ENCODE peak calls at places on chromosomes 5 and 9, in eight cellular contexts. G, H, Z, P, R, U, I and Q are unnamed samples.
A peak's percentile ranks its signal among the peaks of the same experiment; 100 is the strongest.

GRCh38 chr5:1995491-1995890 is 112.8 kb upstream of the IRX4 start:
- DNase-seq in G (no peak), H (no peak), Z (no peak), P (no peak), R (no peak), U (no peak), I (no peak), Q (no peak)

GRCh38 chr9:107638922-107639321 is 149.4 kb upstream of the KLF4 start:
- DNase-seq in G (peak; percentile 57), H (no peak), Z (no peak), P (no peak), R (no peak), U (no peak), I (peak; percentile 82), Q (peak; percentile 21)

GRCh38 chr5:17127743-17128231 is 89.6 kb upstream of the BASP1 start:
- DNase-seq in G (peak; percentile 88), H (no peak), Z (no peak), P (no peak), R (no peak), U (peak; percentile 94), I (peak; percentile 65), Q (peak; percentile 78)

GRCh38 chr9:128159073-128159783 is 837 bp upstream of the BBLN start:
- DNase-seq in G (no peak), H (no peak), Z (no peak), P (no peak), R (peak; percentile 37), U (no peak), I (no peak), Q (no peak)

GRCh38 chr9:120875954-120876841 is 790 bp downstream of the PHF19 start:
- DNase-seq in G (peak; percentile 69), H (peak; percentile 92), Z (peak; percentile 77), P (peak; percentile 73), R (peak; percentile 85), U (peak; percentile 50), I (peak; percentile 90), Q (peak; percentile 19)

GRCh38 chr5:2094616-2094995 is 211.9 kb upstream of the IRX4 start:
- DNase-seq in G (no peak), H (no peak), Z (no peak), P (no peak), R (no peak), U (no peak), I (no peak), Q (no peak)

GRCh38 chr5:90792725-90793124 is 234.1 kb downstream of the ADGRV1 start:
- DNase-seq in G (peak; percentile 22), H (no peak), Z (no peak), P (no peak), R (no peak), U (peak; percentile 74), I (no peak), Q (no peak)

GRCh38 chr9:97578846-97579245 is 54.3 kb downstream of the TSTD2 start:
- DNase-seq in G (no peak), H (no peak), Z (no peak), P (peak; percentile 18), R (no peak), U (no peak), I (no peak), Q (no peak)

GRCh38 chr5:139872052-139872766 is 76.6 kb downstream of the PSD2 start:
- DNase-seq in G (no peak), H (no peak), Z (no peak), P (no peak), R (no peak), U (no peak), I (no peak), Q (no peak)

GRCh38 chr5:76544268-76544926 is 78.8 kb downstream of the F2RL2 start:
- DNase-seq in G (peak; percentile 30), H (peak; percentile 4), Z (no peak), P (no peak), R (peak; percentile 28), U (peak; percentile 34), I (peak; percentile 5), Q (no peak)

GRCh38 chr5:107403561-107403960 is 267.2 kb downstream of the EFNA5 start:
- DNase-seq in G (no peak), H (no peak), Z (no peak), P (no peak), R (no peak), U (no peak), I (no peak), Q (no peak)

GRCh38 chr5:168216989-168217388 is 74.5 kb upstream of the WWC1 start:
- DNase-seq in G (no peak), H (peak; percentile 15), Z (no peak), P (no peak), R (no peak), U (no peak), I (no peak), Q (no peak)

GRCh38 chr9:93578844-93579243 is 2.5 kb downstream of the PHF2 start:
- DNase-seq in G (no peak), H (no peak), Z (no peak), P (no peak), R (no peak), U (no peak), I (no peak), Q (no peak)

GRCh38 chr9:134101623-134102149 is 33.9 kb upstream of the BRD3 start:
- DNase-seq in G (no peak), H (no peak), Z (no peak), P (no peak), R (no peak), U (no peak), I (no peak), Q (no peak)

GRCh38 chr9:127873886-127874285 is 3.6 kb downstream of the AK1 start:
- DNase-seq in G (no peak), H (no peak), Z (peak; percentile 81), P (peak; percentile 81), R (no peak), U (no peak), I (no peak), Q (no peak)

GRCh38 chr9:4298255-4299005 is 1.4 kb downstream of the GLIS3 start:
- DNase-seq in G (no peak), H (peak; percentile 50), Z (no peak), P (peak; percentile 24), R (peak; percentile 26), U (peak; percentile 55), I (no peak), Q (no peak)

GRCh38 chr9:136160321-136160938 is 41.8 kb upstream of the TMEM250 start:
- DNase-seq in G (no peak), H (peak; percentile 43), Z (no peak), P (no peak), R (no peak), U (no peak), I (no peak), Q (no peak)

GRCh38 chr5:146840016-146840415 is 38.5 kb downstream of the PPP2R2B start:
- DNase-seq in G (no peak), H (no peak), Z (no peak), P (no peak), R (no peak), U (no peak), I (no peak), Q (no peak)

GRCh38 chr9:111622626-111623025 is 8.5 kb upstream of the DNAJC25 start:
- DNase-seq in G (peak; percentile 52), H (no peak), Z (no peak), P (no peak), R (no peak), U (no peak), I (peak; percentile 78), Q (peak; percentile 36)

GRCh38 chr5:19928556-19929421 is 59.2 kb downstream of the CDH18 start:
- DNase-seq in G (peak; percentile 91), H (peak; percentile 25), Z (no peak), P (no peak), R (no peak), U (peak; percentile 82), I (peak; percentile 42), Q (peak; percentile 29)

GRCh38 chr5:59276277-59276647 is 617.3 kb downstream of the PDE4D start:
- DNase-seq in G (no peak), H (no peak), Z (no peak), P (no peak), R (no peak), U (no peak), I (no peak), Q (no peak)